ENCODE peak calls at places on chromosomes 16 and 17, in eight cellular contexts. One of them, this sample, is unnamed.

GRCh38 chr16:54585094-54585493 is 298.5 kb upstream of the IRX3 start:
- DNase-seq in CD8-positive, alpha-beta memory T cell: no peak
- DNase-seq in lower lobe of right lung: no peak
- DNase-seq in cardiac muscle cell: no peak
- DNase-seq in BJ: no peak
- DNase-seq in BE2C: no peak
- DNase-seq in PC-3: no peak
- DNase-seq in aorta: no peak
- DNase-seq in this sample: no peak

GRCh38 chr17:16474012-16474725 is 17.8 kb downstream of the LRRC75A start:
- DNase-seq in CD8-positive, alpha-beta memory T cell: no peak
- DNase-seq in lower lobe of right lung: no peak
- DNase-seq in cardiac muscle cell: peak; percentile 47
- DNase-seq in BJ: no peak
- DNase-seq in BE2C: no peak
- DNase-seq in PC-3: no peak
- DNase-seq in aorta: no peak
- DNase-seq in this sample: no peak

GRCh38 chr17:47726796-47727703 is 6.0 kb upstream of the TBX21 start:
- DNase-seq in CD8-positive, alpha-beta memory T cell: no peak
- DNase-seq in lower lobe of right lung: peak; percentile 16
- DNase-seq in cardiac muscle cell: no peak
- DNase-seq in BJ: no peak
- DNase-seq in BE2C: no peak
- DNase-seq in PC-3: no peak
- DNase-seq in aorta: no peak
- DNase-seq in this sample: no peak

GRCh38 chr16:29641561-29641960 is 21.5 kb upstream of the SPN start:
- DNase-seq in CD8-positive, alpha-beta memory T cell: no peak
- DNase-seq in lower lobe of right lung: no peak
- DNase-seq in cardiac muscle cell: no peak
- DNase-seq in BJ: no peak
- DNase-seq in BE2C: no peak
- DNase-seq in PC-3: no peak
- DNase-seq in aorta: no peak
- DNase-seq in this sample: no peak

GRCh38 chr16:58709338-58709737 is 24.8 kb upstream of the SLC38A7 start:
- DNase-seq in CD8-positive, alpha-beta memory T cell: no peak
- DNase-seq in lower lobe of right lung: no peak
- DNase-seq in cardiac muscle cell: no peak
- DNase-seq in BJ: no peak
- DNase-seq in BE2C: no peak
- DNase-seq in PC-3: no peak
- DNase-seq in aorta: no peak
- DNase-seq in this sample: no peak

GRCh38 chr16:76882105-76882504 is 308.9 kb upstream of the MON1B start:
- DNase-seq in CD8-positive, alpha-beta memory T cell: no peak
- DNase-seq in lower lobe of right lung: no peak
- DNase-seq in cardiac muscle cell: no peak
- DNase-seq in BJ: no peak
- DNase-seq in BE2C: no peak
- DNase-seq in PC-3: peak; percentile 31
- DNase-seq in aorta: no peak
- DNase-seq in this sample: no peak

GRCh38 chr17:78356163-78356713 is 3.6 kb downstream of the SOCS3 start:
- DNase-seq in CD8-positive, alpha-beta memory T cell: peak; percentile 78
- DNase-seq in lower lobe of right lung: peak; percentile 75
- DNase-seq in cardiac muscle cell: peak; percentile 71
- DNase-seq in BJ: no peak
- DNase-seq in BE2C: no peak
- DNase-seq in PC-3: peak; percentile 48
- DNase-seq in aorta: peak; percentile 76
- DNase-seq in this sample: no peak

GRCh38 chr17:75753514-75754377 is 11.2 kb downstream of the GALK1 start:
- DNase-seq in CD8-positive, alpha-beta memory T cell: peak; percentile 68
- DNase-seq in lower lobe of right lung: peak; percentile 78
- DNase-seq in cardiac muscle cell: peak; percentile 82
- DNase-seq in BJ: no peak
- DNase-seq in BE2C: peak; percentile 83
- DNase-seq in PC-3: no peak
- DNase-seq in aorta: peak; percentile 83
- DNase-seq in this sample: peak; percentile 86

GRCh38 chr17:55435408-55435807 is 13.8 kb upstream of the MMD start:
- DNase-seq in CD8-positive, alpha-beta memory T cell: no peak
- DNase-seq in lower lobe of right lung: no peak
- DNase-seq in cardiac muscle cell: no peak
- DNase-seq in BJ: no peak
- DNase-seq in BE2C: no peak
- DNase-seq in PC-3: no peak
- DNase-seq in aorta: no peak
- DNase-seq in this sample: no peak

GRCh38 chr16:50202926-50203624 is 50.0 kb downstream of the TENT4B start:
- DNase-seq in CD8-positive, alpha-beta memory T cell: no peak
- DNase-seq in lower lobe of right lung: no peak
- DNase-seq in cardiac muscle cell: peak; percentile 94
- DNase-seq in BJ: peak; percentile 99
- DNase-seq in BE2C: no peak
- DNase-seq in PC-3: peak; percentile 91
- DNase-seq in aorta: no peak
- DNase-seq in this sample: no peak

GRCh38 chr16:78925071-78925714 is 675.3 kb downstream of the MAF start:
- DNase-seq in CD8-positive, alpha-beta memory T cell: no peak
- DNase-seq in lower lobe of right lung: peak; percentile 61
- DNase-seq in cardiac muscle cell: no peak
- DNase-seq in BJ: no peak
- DNase-seq in BE2C: no peak
- DNase-seq in PC-3: no peak
- DNase-seq in aorta: peak; percentile 59
- DNase-seq in this sample: peak; percentile 68

GRCh38 chr17:60091908-60092331 is 13.2 kb upstream of the HEATR6 start:
- DNase-seq in CD8-positive, alpha-beta memory T cell: no peak
- DNase-seq in lower lobe of right lung: no peak
- DNase-seq in cardiac muscle cell: peak; percentile 49
- DNase-seq in BJ: no peak
- DNase-seq in BE2C: no peak
- DNase-seq in PC-3: no peak
- DNase-seq in aorta: no peak
- DNase-seq in this sample: no peak

GRCh38 chr16:80720759-80721470 is 83.5 kb downstream of the CDYL2 start:
- DNase-seq in CD8-positive, alpha-beta memory T cell: no peak
- DNase-seq in lower lobe of right lung: no peak
- DNase-seq in cardiac muscle cell: no peak
- DNase-seq in BJ: no peak
- DNase-seq in BE2C: no peak
- DNase-seq in PC-3: no peak
- DNase-seq in aorta: no peak
- DNase-seq in this sample: no peak

GRCh38 chr17:42253601-42254000 is 22.6 kb downstream of the STAT5B start:
- DNase-seq in CD8-positive, alpha-beta memory T cell: no peak
- DNase-seq in lower lobe of right lung: no peak
- DNase-seq in cardiac muscle cell: no peak
- DNase-seq in BJ: no peak
- DNase-seq in BE2C: no peak
- DNase-seq in PC-3: no peak
- DNase-seq in aorta: no peak
- DNase-seq in this sample: no peak

GRCh38 chr16:11903906-11904305 is 11.8 kb downstream of the GSPT1 start:
- DNase-seq in CD8-positive, alpha-beta memory T cell: no peak
- DNase-seq in lower lobe of right lung: no peak
- DNase-seq in cardiac muscle cell: no peak
- DNase-seq in BJ: no peak
- DNase-seq in BE2C: no peak
- DNase-seq in PC-3: no peak
- DNase-seq in aorta: no peak
- DNase-seq in this sample: no peak
- H3K36me3 ChIP-seq in CD8-positive, alpha-beta memory T cell: no peaks in the 10 kb centered on the region
- H3K36me3 ChIP-seq in lower lobe of right lung: peaks cover 16% of the 10 kb centered on the region
- H3K36me3 ChIP-seq in cardiac muscle cell: no peaks in the 10 kb centered on the region
- H3K36me3 ChIP-seq in BJ: no peaks in the 10 kb centered on the region
- H3K36me3 ChIP-seq in BE2C: peaks cover 45% of the 10 kb centered on the region
- H3K36me3 ChIP-seq in PC-3: peaks cover 6% of the 10 kb centered on the region
- H3K36me3 ChIP-seq in aorta: no peaks in the 10 kb centered on the region
- H3K36me3 ChIP-seq in this sample: peaks cover 12% of the 10 kb centered on the region

DNA sequence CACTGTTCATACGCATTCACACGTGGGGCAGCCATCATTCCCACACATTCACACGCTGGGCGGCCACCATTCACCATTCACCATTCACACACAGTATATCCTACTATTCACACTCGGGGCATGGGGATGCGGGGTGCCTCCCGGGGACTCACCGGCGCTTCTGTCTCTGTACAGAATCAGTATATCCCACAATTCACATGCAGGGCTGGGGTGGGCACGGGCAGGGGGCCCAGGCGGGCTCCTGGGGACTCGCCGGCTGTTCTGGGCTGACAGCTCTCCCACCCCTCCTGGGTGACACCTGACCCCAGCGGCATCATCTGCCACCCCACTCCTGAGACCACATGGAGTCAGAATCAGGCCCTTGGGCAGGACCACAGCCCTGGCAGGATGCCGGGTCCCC is 9.6 kb downstream of the NME3 start:
- DNase-seq in CD8-positive, alpha-beta memory T cell: no peak
- DNase-seq in lower lobe of right lung: no peak
- DNase-seq in cardiac muscle cell: no peak
- DNase-seq in BJ: no peak
- DNase-seq in BE2C: no peak
- DNase-seq in PC-3: no peak
- DNase-seq in aorta: no peak
- DNase-seq in this sample: no peak
- H3K36me3 ChIP-seq in CD8-positive, alpha-beta memory T cell: peaks cover 7% of the 10 kb centered on the region
- H3K36me3 ChIP-seq in lower lobe of right lung: peaks cover 89% of the 10 kb centered on the region
- H3K36me3 ChIP-seq in cardiac muscle cell: peaks cover 28% of the 10 kb centered on the region
- H3K36me3 ChIP-seq in BJ: peaks cover 41% of the 10 kb centered on the region
- H3K36me3 ChIP-seq in BE2C: peaks cover 59% of the 10 kb centered on the region
- H3K36me3 ChIP-seq in PC-3: no peaks in the 10 kb centered on the region
- H3K36me3 ChIP-seq in aorta: no peaks in the 10 kb centered on the region
- H3K36me3 ChIP-seq in this sample: peaks cover 69% of the 10 kb centered on the region

GRCh38 chr16:48596326-48596725 is 13.7 kb downstream of the N4BP1 start:
- DNase-seq in CD8-positive, alpha-beta memory T cell: peak; percentile 13
- DNase-seq in lower lobe of right lung: no peak
- DNase-seq in cardiac muscle cell: peak; percentile 42
- DNase-seq in BJ: no peak
- DNase-seq in BE2C: no peak
- DNase-seq in PC-3: no peak
- DNase-seq in aorta: no peak
- DNase-seq in this sample: no peak
- H3K36me3 ChIP-seq in CD8-positive, alpha-beta memory T cell: no peaks in the 10 kb centered on the region
- H3K36me3 ChIP-seq in lower lobe of right lung: no peaks in the 10 kb centered on the region
- H3K36me3 ChIP-seq in cardiac muscle cell: no peaks in the 10 kb centered on the region
- H3K36me3 ChIP-seq in BJ: no peaks in the 10 kb centered on the region
- H3K36me3 ChIP-seq in BE2C: no peaks in the 10 kb centered on the region
- H3K36me3 ChIP-seq in PC-3: peaks cover 22% of the 10 kb centered on the region
- H3K36me3 ChIP-seq in aorta: no peaks in the 10 kb centered on the region
- H3K36me3 ChIP-seq in this sample: no peaks in the 10 kb centered on the region

GRCh38 chr16:53545433-53545832 is 42.4 kb upstream of the AKTIP start:
- DNase-seq in CD8-positive, alpha-beta memory T cell: no peak
- DNase-seq in lower lobe of right lung: no peak
- DNase-seq in cardiac muscle cell: no peak
- DNase-seq in BJ: no peak
- DNase-seq in BE2C: no peak
- DNase-seq in PC-3: no peak
- DNase-seq in aorta: no peak
- DNase-seq in this sample: no peak
- H3K36me3 ChIP-seq in CD8-positive, alpha-beta memory T cell: no peaks in the 10 kb centered on the region
- H3K36me3 ChIP-seq in lower lobe of right lung: no peaks in the 10 kb centered on the region
- H3K36me3 ChIP-seq in cardiac muscle cell: no peaks in the 10 kb centered on the region
- H3K36me3 ChIP-seq in BJ: no peaks in the 10 kb centered on the region
- H3K36me3 ChIP-seq in BE2C: no peaks in the 10 kb centered on the region
- H3K36me3 ChIP-seq in PC-3: no peaks in the 10 kb centered on the region
- H3K36me3 ChIP-seq in aorta: no peaks in the 10 kb centered on the region
- H3K36me3 ChIP-seq in this sample: no peaks in the 10 kb centered on the region

DNA sequence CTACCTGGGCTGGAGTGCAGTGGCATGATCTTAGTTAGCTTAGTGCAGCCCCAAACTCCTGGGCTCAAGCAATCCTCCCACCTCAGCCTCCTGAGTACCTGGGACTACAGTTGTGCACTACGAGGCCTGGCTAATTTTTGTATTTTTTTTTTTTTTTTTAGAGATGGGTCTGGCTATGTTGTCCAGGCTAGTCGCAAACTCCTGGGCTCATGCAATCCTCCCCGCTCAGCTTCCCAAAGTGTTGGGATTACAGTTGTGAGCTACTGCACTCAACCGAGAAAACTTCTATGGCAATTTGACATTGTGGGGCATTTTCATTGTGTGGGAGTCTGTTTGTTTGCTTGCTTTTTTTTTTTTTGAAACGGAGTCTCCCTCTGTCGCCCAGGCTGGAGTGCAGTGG is 30.0 kb downstream of the CRISPLD2 start:
- DNase-seq in CD8-positive, alpha-beta memory T cell: no peak
- DNase-seq in lower lobe of right lung: no peak
- DNase-seq in cardiac muscle cell: no peak
- DNase-seq in BJ: no peak
- DNase-seq in BE2C: no peak
- DNase-seq in PC-3: no peak
- DNase-seq in aorta: no peak
- DNase-seq in this sample: no peak
- H3K36me3 ChIP-seq in CD8-positive, alpha-beta memory T cell: no peaks in the 10 kb centered on the region
- H3K36me3 ChIP-seq in lower lobe of right lung: peaks cover 36% of the 10 kb centered on the region
- H3K36me3 ChIP-seq in cardiac muscle cell: no peaks in the 10 kb centered on the region
- H3K36me3 ChIP-seq in BJ: peaks cover 30% of the 10 kb centered on the region
- H3K36me3 ChIP-seq in BE2C: no peaks in the 10 kb centered on the region
- H3K36me3 ChIP-seq in PC-3: no peaks in the 10 kb centered on the region
- H3K36me3 ChIP-seq in aorta: no peaks in the 10 kb centered on the region
- H3K36me3 ChIP-seq in this sample: peaks cover 24% of the 10 kb centered on the region